ENCODE peak calls at places on chromosomes 4 and X, in four cellular contexts. One of them, this sample, is unnamed.

GRCh38 chrX:149949743-149950436 is 11.6 kb upstream of the EOLA2 start:
- DNase-seq in GM12891: no peak
- DNase-seq in GM12878: no peak
- DNase-seq in K562: no peak
- DNase-seq in this sample: no peak

GRCh38 chrX:623268-623598 is 7.4 kb upstream of the SHOX start:
- DNase-seq in K562: no peak
- DNase-seq in GM12891: no peak
- DNase-seq in GM12878: no peak
- DNase-seq in this sample: no peak

GRCh38 chrX:56089376-56089775 is 142.8 kb upstream of the KLF8 start:
- DNase-seq in GM12878: no peak
- DNase-seq in GM12891: no peak
- DNase-seq in K562: no peak
- DNase-seq in this sample: no peak

GRCh38 chr4:53620956-53621355 is 29.7 kb upstream of the LNX1 start:
- DNase-seq in GM12878: no peak
- DNase-seq in K562: no peak
- DNase-seq in GM12891: no peak
- DNase-seq in this sample: no peak

GRCh38 chrX:45849261-45849660 is 648.6 kb upstream of the DIPK2B start:
- DNase-seq in GM12878: no peak
- DNase-seq in GM12891: no peak
- DNase-seq in K562: peak
- DNase-seq in this sample: peak

GRCh38 chr4:116058129-116058528 is 944.7 kb upstream of the NDST4 start:
- DNase-seq in GM12891: no peak
- DNase-seq in K562: no peak
- DNase-seq in GM12878: no peak
- DNase-seq in this sample: no peak

GRCh38 chr4:31613946-31614623 is 893.9 kb downstream of the PCDH7 start:
- DNase-seq in GM12891: no peak
- DNase-seq in GM12878: no peak
- DNase-seq in K562: no peak
- DNase-seq in this sample: no peak

GRCh38 chr4:156633846-156634245 is 337.8 kb downstream of the PDGFC start:
- DNase-seq in GM12891: no peak
- DNase-seq in GM12878: no peak
- DNase-seq in K562: no peak
- DNase-seq in this sample: no peak

GRCh38 chr4:76429636-76430035 is 5.4 kb upstream of the SHROOM3 start:
- DNase-seq in GM12891: no peak
- DNase-seq in K562: no peak
- DNase-seq in GM12878: no peak
- DNase-seq in this sample: no peak

GRCh38 chr4:84786478-84786877 is 180.0 kb downstream of the WDFY3 start:
- DNase-seq in GM12878: no peak
- DNase-seq in K562: no peak
- DNase-seq in GM12891: no peak
- DNase-seq in this sample: no peak

GRCh38 chr4:77193511-77194236 is 36.7 kb downstream of the CCNG2 start:
- DNase-seq in GM12878: peak
- DNase-seq in K562: peak
- DNase-seq in GM12891: peak
- DNase-seq in this sample: peak

GRCh38 chr4:768076-768475 is 57.9 kb downstream of the CPLX1 start:
- DNase-seq in K562: no peak
- DNase-seq in GM12878: no peak
- DNase-seq in GM12891: no peak
- DNase-seq in this sample: no peak

GRCh38 chrX:18755651-18756050 is 48.2 kb downstream of the PPEF1 start:
- DNase-seq in GM12891: no peak
- DNase-seq in GM12878: no peak
- DNase-seq in K562: no peak
- DNase-seq in this sample: no peak

GRCh38 chr4:187204389-187204920 is 480.8 kb upstream of the FAT1 start:
- DNase-seq in GM12878: no peak
- DNase-seq in K562: no peak
- DNase-seq in GM12891: no peak
- DNase-seq in this sample: no peak

GRCh38 chrX:1053072-1053471 is 159.4 kb downstream of the CRLF2 start:
- DNase-seq in K562: no peak
- DNase-seq in GM12891: no peak
- DNase-seq in GM12878: no peak
- DNase-seq in this sample: no peak

GRCh38 chr4:10006604-10007435 is 14.5 kb downstream of the SLC2A9 start:
- DNase-seq in GM12878: peak
- DNase-seq in K562: no peak
- DNase-seq in GM12891: no peak
- DNase-seq in this sample: no peak

GRCh38 chrX:109199726-109200125 is 282.2 kb downstream of the GUCY2F start:
- DNase-seq in K562: no peak
- DNase-seq in GM12891: no peak
- DNase-seq in GM12878: no peak
- DNase-seq in this sample: no peak

GRCh38 chrX:134382821-134383220 is 77.1 kb upstream of the HPRT1 start:
- DNase-seq in GM12891: no peak
- DNase-seq in K562: no peak
- DNase-seq in GM12878: no peak
- DNase-seq in this sample: no peak

GRCh38 chr4:22091351-22091731 is 142.8 kb upstream of the KCNIP4 start:
- DNase-seq in GM12878: no peak
- DNase-seq in K562: no peak
- DNase-seq in GM12891: no peak
- DNase-seq in this sample: no peak

GRCh38 chr4:184922301-184922700 is 96.0 kb upstream of the HELT start:
- DNase-seq in K562: no peak
- DNase-seq in GM12878: no peak
- DNase-seq in GM12891: no peak
- DNase-seq in this sample: no peak

GRCh38 chr4:156615066-156615514 is 356.5 kb downstream of the PDGFC start:
- DNase-seq in K562: no peak
- DNase-seq in GM12878: no peak
- DNase-seq in GM12891: no peak
- DNase-seq in this sample: no peak

GRCh38 chr4:35772291-35772690 is 472.0 kb downstream of the ARAP2 start:
- DNase-seq in K562: no peak
- DNase-seq in GM12878: no peak
- DNase-seq in GM12891: no peak
- DNase-seq in this sample: no peak
- TF ChIP-seq SPI1 in K562: no peak
- TF ChIP-seq SPI1 in GM12878: no peak
- TF ChIP-seq SPI1 in GM12891: no peak
- TF ChIP-seq SPI1 in this sample: no peak

GRCh38 chr4:155419266-155419665 is 42.5 kb upstream of the MAP9 start:
- DNase-seq in GM12891: no peak
- DNase-seq in K562: no peak
- DNase-seq in GM12878: no peak
- DNase-seq in this sample: no peak
- TF ChIP-seq SPI1 in GM12891: no peak
- TF ChIP-seq SPI1 in K562: no peak
- TF ChIP-seq SPI1 in GM12878: no peak
- TF ChIP-seq SPI1 in this sample: no peak

GRCh38 chr4:11412211-11412610 is 16.5 kb downstream of the HS3ST1 start:
- DNase-seq in GM12891: no peak
- DNase-seq in K562: no peak
- DNase-seq in GM12878: no peak
- DNase-seq in this sample: no peak

GRCh38 chr4:11416767-11417113 is 12.0 kb downstream of the HS3ST1 start:
- DNase-seq in GM12878: no peak
- DNase-seq in K562: no peak
- DNase-seq in GM12891: no peak
- DNase-seq in this sample: no peak

GRCh38 chr4:11418610-11419009 is 10.1 kb downstream of the HS3ST1 start:
- DNase-seq in GM12878: no peak
- DNase-seq in GM12891: no peak
- DNase-seq in K562: no peak
- DNase-seq in this sample: peak

GRCh38 chr4:11415409-11416070 is 13.2 kb downstream of the HS3ST1 start:
- DNase-seq in GM12878: no peak
- DNase-seq in K562: no peak
- DNase-seq in GM12891: no peak
- DNase-seq in this sample: no peak

DNA sequence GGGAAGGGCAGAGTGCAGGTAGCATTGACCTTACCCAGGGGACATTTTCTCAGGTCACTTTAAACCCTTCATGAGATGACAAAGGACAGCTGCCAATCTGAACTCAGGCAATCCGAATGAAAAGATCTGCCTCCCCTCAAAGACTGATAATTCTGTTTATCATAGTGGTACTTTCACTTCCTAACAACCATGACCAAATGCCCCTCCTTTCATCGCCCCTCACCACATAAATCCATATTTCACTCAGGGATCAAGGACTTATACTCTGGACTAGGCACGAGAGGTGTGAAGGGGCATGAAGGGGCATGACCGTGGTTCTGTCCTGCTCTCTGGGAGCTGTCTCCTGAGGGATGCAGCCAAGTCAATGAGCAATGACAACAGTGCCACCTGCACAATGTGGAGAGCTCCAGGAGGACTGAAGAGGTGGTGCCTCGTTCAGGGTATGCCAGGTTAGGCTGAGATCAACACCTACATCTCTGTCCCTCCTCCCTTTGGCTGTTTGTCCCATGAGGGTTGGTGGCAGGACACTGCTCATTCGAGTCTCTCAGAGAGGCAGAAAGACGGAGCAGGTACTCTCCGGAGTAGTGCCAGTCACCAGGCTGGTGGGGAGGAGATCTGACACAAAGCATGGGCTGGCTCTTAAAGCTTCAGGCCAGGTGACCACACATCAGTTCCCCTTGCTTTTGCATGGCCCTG is 12.5 kb downstream of the HS3ST1 start:
- DNase-seq in K562: no peak
- DNase-seq in GM12891: no peak
- DNase-seq in GM12878: no peak
- DNase-seq in this sample: no peak
- TF ChIP-seq SPI1 in K562: no peak
- TF ChIP-seq SPI1 in GM12891: peak
- TF ChIP-seq SPI1 in GM12878: peak
- TF ChIP-seq SPI1 in this sample: no peak

GRCh38 chrX:41019041-41019392 is 66.2 kb upstream of the USP9X start:
- DNase-seq in GM12891: no peak
- DNase-seq in K562: no peak
- DNase-seq in GM12878: no peak
- DNase-seq in this sample: no peak
- TF ChIP-seq SPI1 in GM12891: no peak
- TF ChIP-seq SPI1 in K562: no peak
- TF ChIP-seq SPI1 in GM12878: no peak
- TF ChIP-seq SPI1 in this sample: no peak

GRCh38 chr4:103374773-103375172 is 176.6 kb upstream of the CENPE start:
- DNase-seq in GM12878: no peak
- DNase-seq in GM12891: no peak
- DNase-seq in K562: no peak
- DNase-seq in this sample: no peak
- TF ChIP-seq SPI1 in GM12878: no peak
- TF ChIP-seq SPI1 in GM12891: no peak
- TF ChIP-seq SPI1 in K562: no peak
- TF ChIP-seq SPI1 in this sample: no peak

This sample was measured in HL-60.